ENCODE peak calls at places on chromosomes 5 and 9, in eight cellular contexts. V is psoas muscle; A is CD8-positive, alpha-beta T cell; P is EH; I is left ventricle myocardium inferior; M is HFFc6; C is colonic mucosa; Z is stimulated activated CD4-positive, alpha-beta T cell treated with anti-CD3 and anti-CD28 coated beads, Interleukin-2, amount 100 ng/mL, for 48 hours. D is an unnamed sample.

GRCh38 chr5:109454726-109455505 is 45.1 kb upstream of the PJA2 start:
- DNase-seq in V (no peak), A (no peak), P (peak), I (no peak), M (peak), C (no peak), Z (no peak), D (no peak)

GRCh38 chr9:127572961-127573727 is 38.9 kb upstream of the STXBP1 start:
- DNase-seq in V (no peak), A (no peak), P (peak), I (no peak), M (peak), C (peak), Z (no peak), D (no peak)

GRCh38 chr5:50302815-50303490 is 138.1 kb downstream of the EMB start:
- DNase-seq in V (no peak), A (no peak), P (peak), I (no peak), M (peak), C (no peak), Z (no peak), D (no peak)

GRCh38 chr5:395156-395920 is 47.6 kb upstream of the EXOC3 start:
- DNase-seq in V (no peak), A (no peak), P (peak), I (no peak), M (peak), C (no peak), Z (no peak), D (no peak)

GRCh38 chr5:53425598-53426516 is 54.6 kb upstream of the FST start:
- DNase-seq in V (no peak), A (no peak), P (peak), I (no peak), M (no peak), C (peak), Z (peak), D (no peak)

GRCh38 chr5:172137046-172137445 is 51.0 kb downstream of the STK10 start:
- DNase-seq in V (no peak), A (no peak), P (no peak), I (no peak), M (no peak), C (no peak), Z (no peak), D (no peak)

GRCh38 chr9:35548571-35548970 is 56.5 kb upstream of the TESK1 start:
- DNase-seq in V (no peak), A (no peak), P (peak), I (no peak), M (peak), C (no peak), Z (no peak), D (no peak)

GRCh38 chr5:38814879-38815278 is 30.9 kb upstream of the OSMR start:
- DNase-seq in V (no peak), A (no peak), P (no peak), I (no peak), M (no peak), C (no peak), Z (no peak), D (no peak)

GRCh38 chr5:61477788-61478187 is 145.7 kb downstream of the ZSWIM6 start:
- DNase-seq in V (no peak), A (no peak), P (no peak), I (no peak), M (no peak), C (no peak), Z (no peak), D (no peak)

GRCh38 chr5:30131-30530 is 61.8 kb upstream of the PLEKHG4B start:
- DNase-seq in V (no peak), A (no peak), P (no peak), I (no peak), M (no peak), C (no peak), Z (no peak), D (no peak)

GRCh38 chr9:76192013-76192412 is 202.2 kb downstream of the RFK start:
- DNase-seq in V (no peak), A (no peak), P (no peak), I (no peak), M (no peak), C (no peak), Z (no peak), D (no peak)

GRCh38 chr5:159905496-159905895 is 10.8 kb upstream of the ADRA1B start:
- DNase-seq in V (no peak), A (no peak), P (peak), I (no peak), M (peak), C (peak), Z (no peak), D (no peak)

GRCh38 chr5:68898961-68899471 is 194.8 kb upstream of the SLC30A5 start:
- DNase-seq in V (no peak), A (no peak), P (peak), I (no peak), M (peak), C (no peak), Z (no peak), D (no peak)

GRCh38 chr9:126203313-126203712 is 123.3 kb upstream of the MVB12B start:
- DNase-seq in V (no peak), A (no peak), P (no peak), I (no peak), M (no peak), C (no peak), Z (no peak), D (no peak)

GRCh38 chr9:78685471-78685870 is 388.5 kb downstream of the PSAT1 start:
- DNase-seq in V (no peak), A (no peak), P (no peak), I (no peak), M (peak), C (no peak), Z (no peak), D (no peak)

GRCh38 chr9:38388283-38389223 is 3.9 kb upstream of the ALDH1B1 start:
- DNase-seq in V (peak), A (no peak), P (no peak), I (peak), M (no peak), C (no peak), Z (no peak), D (no peak)

GRCh38 chr5:171494452-171495121 is 75.1 kb downstream of the FGF18 start:
- DNase-seq in V (peak), A (no peak), P (peak), I (peak), M (peak), C (peak), Z (no peak), D (no peak)

D was measured in activated T-cell treated with anti-CD3 and anti-CD28 coated beads for 1 hour.